ENCODE peak calls at places on chromosomes 12 and 14, in four cellular contexts. One of them, this sample, is unnamed.

GRCh38 chr12:67193705-67194104 is 75.5 kb upstream of the CAND1 start:
- DNase-seq in epithelial cell of proximal tubule: peak
- DNase-seq in H9: peak
- DNase-seq in dorsolateral prefrontal cortex: no peak
- DNase-seq in this sample: peak

GRCh38 chr14:103391048-103391447 is 5.8 kb downstream of the MARK3 start:
- DNase-seq in H9: no peak
- DNase-seq in epithelial cell of proximal tubule: no peak
- DNase-seq in dorsolateral prefrontal cortex: no peak
- DNase-seq in this sample: no peak

GRCh38 chr14:56125772-56126411 is 7.7 kb downstream of the PELI2 start:
- DNase-seq in dorsolateral prefrontal cortex: no peak
- DNase-seq in epithelial cell of proximal tubule: no peak
- DNase-seq in H9: no peak
- DNase-seq in this sample: no peak

GRCh38 chr12:120468846-120469449 is 600 bp downstream of the SRSF9 start:
- DNase-seq in H9: no peak
- DNase-seq in dorsolateral prefrontal cortex: no peak
- DNase-seq in epithelial cell of proximal tubule: no peak
- DNase-seq in this sample: peak

GRCh38 chr14:24108336-24108874 is 6.2 kb upstream of the DCAF11 start:
- DNase-seq in dorsolateral prefrontal cortex: no peak
- DNase-seq in H9: no peak
- DNase-seq in epithelial cell of proximal tubule: no peak
- DNase-seq in this sample: no peak

GRCh38 chr12:12428961-12429657 is 72.2 kb downstream of the BORCS5 start:
- DNase-seq in epithelial cell of proximal tubule: no peak
- DNase-seq in dorsolateral prefrontal cortex: no peak
- DNase-seq in H9: no peak
- DNase-seq in this sample: no peak

GRCh38 chr14:34699873-34700621 is 14.3 kb downstream of the CFL2 start:
- DNase-seq in epithelial cell of proximal tubule: peak
- DNase-seq in H9: no peak
- DNase-seq in dorsolateral prefrontal cortex: no peak
- DNase-seq in this sample: no peak

GRCh38 chr12:109308534-109309440 is at the start of gene FOXN4:
- DNase-seq in H9: peak
- DNase-seq in dorsolateral prefrontal cortex: no peak
- DNase-seq in epithelial cell of proximal tubule: no peak
- DNase-seq in this sample: peak

GRCh38 chr12:100668939-100669536 is 95.6 kb downstream of the GAS2L3 start:
- DNase-seq in dorsolateral prefrontal cortex: peak
- DNase-seq in epithelial cell of proximal tubule: no peak
- DNase-seq in H9: peak
- DNase-seq in this sample: peak

DNA sequence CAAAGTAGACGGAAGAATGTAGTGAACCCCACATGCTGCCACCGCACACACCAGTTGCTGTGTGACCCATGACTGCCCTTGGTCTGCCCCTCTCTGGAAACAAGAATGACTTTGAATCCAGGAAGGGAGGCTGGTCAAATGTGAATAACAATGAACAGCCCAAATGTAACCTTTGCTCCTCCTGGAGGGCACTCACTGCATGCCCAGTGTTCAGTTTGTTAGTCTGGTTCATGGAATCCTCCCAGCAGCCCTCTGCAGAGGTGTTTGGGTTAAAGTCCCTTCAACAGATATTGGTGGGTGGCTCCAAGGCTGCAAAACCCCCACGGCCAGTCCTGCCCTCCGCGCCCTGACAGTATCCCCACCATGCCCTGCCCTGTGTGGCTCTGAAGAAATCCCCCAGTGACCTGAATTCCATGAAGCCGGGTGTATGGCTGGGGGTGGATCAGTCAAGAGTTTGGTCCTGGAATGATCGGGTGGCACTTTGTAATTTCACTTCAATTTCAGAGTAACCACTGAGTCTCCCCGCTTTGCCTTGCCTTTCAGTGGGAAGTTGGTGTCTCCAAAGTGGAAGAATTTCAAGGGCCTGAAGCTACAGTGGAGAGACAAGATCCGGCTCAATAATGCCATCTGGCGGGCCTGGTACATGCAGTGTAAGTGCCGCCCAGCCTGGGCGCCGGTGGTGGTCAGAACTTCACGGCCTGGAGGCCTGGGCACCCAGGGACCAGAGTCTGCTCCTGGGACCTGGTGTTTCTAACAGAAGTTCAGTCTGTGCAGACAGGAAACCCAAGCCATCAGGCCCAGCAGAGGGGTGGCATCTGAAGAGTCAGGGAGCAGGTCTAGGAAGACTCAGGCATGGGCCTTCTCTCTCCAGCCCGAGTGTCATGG is 47.1 kb downstream of the IL31 start:
- DNase-seq in epithelial cell of proximal tubule: no peak
- DNase-seq in dorsolateral prefrontal cortex: no peak
- DNase-seq in H9: no peak
- DNase-seq in this sample: no peak
- TF ChIP-seq CTCF in epithelial cell of proximal tubule: peak
- TF ChIP-seq CTCF in dorsolateral prefrontal cortex: no peak
- TF ChIP-seq CTCF in H9: peak
- TF ChIP-seq CTCF in this sample: no peak

GRCh38 chr12:113359939-113360748 is 1.8 kb downstream of the PLBD2 start:
- DNase-seq in H9: no peak
- DNase-seq in dorsolateral prefrontal cortex: no peak
- DNase-seq in epithelial cell of proximal tubule: no peak
- DNase-seq in this sample: no peak

GRCh38 chr12:113361574-113362370 is 3.4 kb downstream of the PLBD2 start:
- DNase-seq in H9: no peak
- DNase-seq in dorsolateral prefrontal cortex: no peak
- DNase-seq in epithelial cell of proximal tubule: no peak
- DNase-seq in this sample: no peak

GRCh38 chr12:113359133-113359938 is 949 bp downstream of the PLBD2 start:
- DNase-seq in epithelial cell of proximal tubule: no peak
- DNase-seq in H9: no peak
- DNase-seq in dorsolateral prefrontal cortex: peak
- DNase-seq in this sample: no peak

DNA sequence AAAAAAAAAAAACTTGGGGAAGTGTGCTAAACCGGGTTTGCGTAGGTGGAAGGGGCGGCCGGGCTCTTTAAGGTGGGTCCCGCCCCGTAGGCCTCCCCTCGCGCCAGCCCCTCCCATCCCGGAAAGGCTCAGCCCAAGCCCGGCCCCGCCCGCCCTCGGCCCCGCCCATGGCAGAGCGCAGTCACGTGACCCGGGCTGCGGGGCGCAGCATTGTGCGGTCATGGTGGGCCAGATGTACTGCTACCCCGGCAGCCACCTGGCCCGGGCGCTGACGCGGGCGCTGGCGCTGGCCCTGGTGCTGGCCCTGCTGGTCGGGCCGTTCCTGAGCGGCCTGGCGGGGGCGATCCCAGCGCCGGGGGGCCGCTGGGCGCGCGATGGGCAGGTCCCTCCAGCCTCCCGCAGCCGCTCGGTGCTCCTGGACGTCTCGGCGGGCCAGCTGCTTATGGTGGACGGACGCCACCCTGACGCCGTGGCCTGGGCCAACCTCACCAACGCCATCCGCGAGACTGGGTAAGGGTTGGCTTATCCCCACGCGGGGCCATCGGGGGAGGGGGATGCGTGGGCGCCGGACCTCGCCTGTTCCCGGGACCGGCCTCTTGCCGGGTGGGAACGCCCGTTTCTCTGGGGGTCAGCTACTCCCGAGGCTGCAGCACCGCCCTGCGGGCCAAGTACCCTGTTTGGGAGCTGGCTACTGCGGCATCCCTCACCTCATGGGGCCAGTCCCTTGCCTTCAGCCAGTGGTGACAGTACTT is at the start of gene PLBD2:
- DNase-seq in dorsolateral prefrontal cortex: peak
- DNase-seq in H9: peak
- DNase-seq in epithelial cell of proximal tubule: peak
- DNase-seq in this sample: peak
- TF ChIP-seq CTCF in dorsolateral prefrontal cortex: no peak
- TF ChIP-seq CTCF in H9: no peak
- TF ChIP-seq CTCF in epithelial cell of proximal tubule: no peak
- TF ChIP-seq CTCF in this sample: no peak

DNA sequence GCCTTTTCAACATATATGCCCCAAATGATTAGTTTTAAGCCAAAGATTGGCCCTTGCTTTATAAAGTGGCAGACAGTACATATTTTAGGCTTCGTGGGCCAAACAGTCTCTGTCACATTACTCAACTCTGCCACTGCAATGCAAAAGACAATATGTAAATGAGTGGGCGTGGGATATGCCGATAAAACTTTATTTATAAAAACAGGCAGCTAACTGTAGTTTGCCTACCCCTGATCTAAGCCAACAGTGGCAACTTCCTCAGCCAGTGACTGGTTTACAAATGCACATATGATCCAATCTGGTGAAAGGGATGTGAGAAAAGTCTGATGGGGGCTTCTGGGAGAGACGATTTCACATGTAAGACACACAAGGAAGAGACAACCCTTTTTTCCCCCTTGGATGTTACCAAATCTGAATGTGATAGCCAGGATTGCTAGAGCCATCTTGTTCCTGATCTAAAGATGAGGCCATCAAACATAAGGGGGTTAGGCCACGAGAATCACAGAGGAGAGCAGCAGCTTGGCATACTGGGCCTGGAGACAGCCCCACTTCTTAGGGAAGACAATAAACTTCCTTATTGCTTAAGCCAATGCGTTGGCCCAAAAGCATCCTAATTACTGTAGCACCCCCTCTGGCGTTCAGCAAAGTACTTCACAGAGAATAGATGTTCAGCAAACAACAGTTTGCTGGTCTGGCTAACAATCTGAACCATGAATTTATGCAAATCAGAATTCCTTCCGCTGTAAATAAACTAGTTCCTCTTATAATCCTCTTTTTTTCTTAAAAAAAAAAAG is 75.2 kb upstream of the TMCC3 start:
- DNase-seq in epithelial cell of proximal tubule: no peak
- DNase-seq in dorsolateral prefrontal cortex: no peak
- DNase-seq in H9: peak
- DNase-seq in this sample: no peak
- TF ChIP-seq CTCF in epithelial cell of proximal tubule: peak
- TF ChIP-seq CTCF in dorsolateral prefrontal cortex: peak
- TF ChIP-seq CTCF in H9: peak
- TF ChIP-seq CTCF in this sample: peak

DNA sequence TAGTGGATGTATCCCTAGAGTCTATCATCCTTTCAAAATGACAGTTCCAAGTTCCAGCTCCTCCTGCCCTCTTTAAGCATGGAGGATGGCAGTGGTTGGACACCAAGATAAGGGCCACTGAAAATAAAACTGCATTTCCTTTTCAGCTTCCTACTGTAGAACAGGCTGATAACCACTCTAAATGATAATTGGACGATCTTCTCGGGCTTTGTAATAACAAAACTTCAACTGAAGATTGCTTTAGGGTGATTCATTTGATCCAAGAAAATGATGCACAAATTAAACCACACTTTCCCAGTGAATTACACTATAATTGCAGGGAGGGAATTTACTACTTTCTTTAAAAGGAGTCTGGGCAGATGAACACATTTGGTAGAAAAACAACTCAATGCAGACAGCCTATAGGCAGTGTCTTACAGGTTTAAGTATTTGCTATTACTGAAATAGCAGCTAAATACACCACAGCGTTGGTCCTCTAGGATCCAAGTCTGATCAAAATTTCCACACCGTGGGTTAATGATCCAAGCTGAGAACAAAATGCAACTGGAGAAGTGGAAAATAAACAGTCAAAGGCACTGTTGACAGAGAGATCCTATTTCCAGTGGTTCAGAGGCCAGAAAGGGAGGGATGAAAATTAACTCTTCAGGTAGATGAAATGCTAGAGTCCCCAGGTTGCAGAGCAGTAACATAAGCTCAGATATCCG is 42.3 kb upstream of the CRACR2A start:
- DNase-seq in dorsolateral prefrontal cortex: no peak
- DNase-seq in epithelial cell of proximal tubule: no peak
- DNase-seq in H9: no peak
- DNase-seq in this sample: no peak
- TF ChIP-seq CTCF in dorsolateral prefrontal cortex: no peak
- TF ChIP-seq CTCF in epithelial cell of proximal tubule: no peak
- TF ChIP-seq CTCF in H9: no peak
- TF ChIP-seq CTCF in this sample: no peak

GRCh38 chr14:39474416-39474911 is 42.2 kb upstream of the FBXO33 start:
- DNase-seq in epithelial cell of proximal tubule: no peak
- DNase-seq in dorsolateral prefrontal cortex: no peak
- DNase-seq in H9: no peak
- DNase-seq in this sample: no peak

GRCh38 chr14:39472078-39472477 is 39.8 kb upstream of the FBXO33 start:
- DNase-seq in H9: no peak
- DNase-seq in dorsolateral prefrontal cortex: no peak
- DNase-seq in epithelial cell of proximal tubule: no peak
- DNase-seq in this sample: no peak

GRCh38 chr14:39467889-39468524 is 35.8 kb upstream of the FBXO33 start:
- DNase-seq in epithelial cell of proximal tubule: peak
- DNase-seq in dorsolateral prefrontal cortex: no peak
- DNase-seq in H9: peak
- DNase-seq in this sample: no peak

DNA sequence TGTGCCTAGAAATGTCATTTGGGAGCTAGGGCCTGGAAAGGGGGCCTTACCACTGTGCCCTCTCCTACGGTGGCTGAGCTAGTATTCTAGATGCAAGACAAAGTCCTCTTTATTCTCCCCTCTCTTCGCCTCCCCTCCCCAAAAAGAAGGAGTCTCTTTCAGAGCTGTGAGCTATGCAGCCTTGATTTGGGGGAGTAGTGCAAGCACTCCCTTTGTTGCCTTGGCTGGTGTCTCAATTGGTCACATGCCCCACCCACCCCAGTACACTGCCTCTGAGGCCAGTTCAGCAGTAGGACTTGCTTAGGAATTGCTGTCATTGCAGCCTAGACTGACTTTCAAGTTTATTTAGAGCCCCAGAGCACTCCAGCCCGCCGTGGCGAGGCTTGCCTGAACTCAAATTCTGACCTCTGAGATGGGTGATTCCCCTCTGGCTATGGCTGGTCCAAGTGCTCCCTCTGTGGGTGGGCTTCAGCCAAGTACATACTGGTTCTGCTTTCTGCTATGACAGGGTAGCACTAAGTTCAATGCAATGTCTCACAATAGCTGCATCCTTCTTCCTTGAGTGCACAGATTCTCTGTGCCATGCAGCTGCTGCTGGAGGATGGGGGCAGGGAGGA is 37.0 kb upstream of the FBXO33 start:
- DNase-seq in H9: peak
- DNase-seq in epithelial cell of proximal tubule: no peak
- DNase-seq in dorsolateral prefrontal cortex: no peak
- DNase-seq in this sample: peak
- TF ChIP-seq CTCF in H9: peak
- TF ChIP-seq CTCF in epithelial cell of proximal tubule: peak
- TF ChIP-seq CTCF in dorsolateral prefrontal cortex: no peak
- TF ChIP-seq CTCF in this sample: peak